ENCODE peak calls at places on chromosomes 4 and X, in four cellular contexts. A, X, Q and Z are unnamed samples.

GRCh38 chrX:40539214-40540142 is 41.3 kb upstream of the ATP6AP2 start:
- DNase-seq in X (peak), Q (peak), A (no peak), Z (no peak)

GRCh38 chr4:11814758-11815157 is 386.1 kb upstream of the HS3ST1 start:
- DNase-seq in X (no peak), Q (no peak), A (no peak), Z (no peak)

GRCh38 chrX:136204571-136204970 is 46.6 kb downstream of the MAP7D3 start:
- DNase-seq in A (no peak), Q (peak), X (no peak), Z (no peak)

GRCh38 chrX:100880368-100880767 is 6.2 kb upstream of the NOX1 start:
- DNase-seq in X (no peak), Q (no peak), A (no peak), Z (no peak)

GRCh38 chr4:187302456-187302855 is 578.8 kb upstream of the FAT1 start:
- DNase-seq in A (no peak), X (no peak), Q (no peak), Z (no peak)

GRCh38 chrX:104253567-104254441 is 929 bp downstream of the ESX1 start:
- DNase-seq in A (no peak), X (no peak), Q (peak), Z (no peak)

GRCh38 chr4:126051709-126052424 is 737.1 kb downstream of the FAT4 start:
- DNase-seq in Q (no peak), X (no peak), A (no peak), Z (no peak)

GRCh38 chrX:71098302-71098701 is 2.7 kb downstream of the FOXO4 start:
- DNase-seq in A (no peak), X (no peak), Q (peak), Z (peak)

GRCh38 chrX:6371353-6371752 is 142.7 kb upstream of the NLGN4X start:
- DNase-seq in X (no peak), Q (no peak), A (no peak), Z (no peak)

GRCh38 chrX:103063191-103063845 is 653 bp downstream of the BEX1 start:
- DNase-seq in X (peak), Q (peak), A (peak), Z (no peak)

GRCh38 chrX:10666102-10666501 is 45.7 kb upstream of the MID1 start:
- DNase-seq in A (no peak), X (no peak), Q (no peak), Z (no peak)

GRCh38 chrX:41302293-41302868 is 31.6 kb upstream of the DDX3X start:
- DNase-seq in X (peak), Q (no peak), A (no peak), Z (no peak)

GRCh38 chr4:72631296-72631695 is 62.3 kb upstream of the ADAMTS3 start:
- DNase-seq in X (no peak), Q (no peak), A (no peak), Z (no peak)

GRCh38 chrX:71184803-71185495 is 38.1 kb upstream of the GJB1 start:
- DNase-seq in A (no peak), X (peak), Q (no peak), Z (no peak)

GRCh38 chr4:151717271-151717670 is 43.5 kb downstream of the GATB start:
- DNase-seq in Q (no peak), X (no peak), A (no peak), Z (no peak)

GRCh38 chr4:126957555-126958440 is 675.0 kb upstream of the INTU start:
- DNase-seq in A (no peak), Q (no peak), X (no peak), Z (no peak)

GRCh38 chr4:57081651-57082349 is 28.4 kb downstream of the IGFBP7 start:
- DNase-seq in A (no peak), X (no peak), Q (no peak), Z (no peak)

GRCh38 chr4:151688003-151688784 is 72.6 kb downstream of the GATB start:
- DNase-seq in Q (no peak), A (no peak), X (no peak), Z (no peak)

GRCh38 chr4:120156115-120156718 is 89.6 kb upstream of the MAD2L1 start:
- DNase-seq in Q (peak), A (peak), X (peak), Z (peak)

GRCh38 chrX:133394765-133395164 is 20.5 kb downstream of the GPC4 start:
- DNase-seq in A (no peak), Q (no peak), X (no peak), Z (no peak)

GRCh38 chr4:40514409-40515025 is 115.1 kb downstream of the RBM47 start:
- DNase-seq in A (no peak), Q (no peak), X (peak), Z (no peak)

GRCh38 chr4:3212391-3213100 is 36.4 kb upstream of the MSANTD1 start:
- DNase-seq in X (no peak), A (no peak), Q (no peak), Z (no peak)

GRCh38 chr4:56641494-56642051 is 39.5 kb downstream of the HOPX start:
- DNase-seq in Q (no peak), A (no peak), X (no peak), Z (no peak)

GRCh38 chr4:86453044-86453501 is 93.2 kb upstream of the MAPK10 start:
- DNase-seq in A (no peak), Q (no peak), X (no peak), Z (no peak)

GRCh38 chr4:2804973-2805501 is 12.2 kb downstream of the SH3BP2 start:
- DNase-seq in Q (no peak), A (no peak), X (no peak), Z (no peak)

GRCh38 chrX:109863811-109864210 is 130.8 kb upstream of the ACSL4 start:
- DNase-seq in Q (no peak), A (no peak), X (no peak), Z (no peak)

GRCh38 chrX:22300130-22300529 is 27.4 kb downstream of the CBLL2 start:
- DNase-seq in A (peak), X (peak), Q (no peak), Z (peak)